ENCODE peak calls at places on chromosomes 13 and 19, in nine cellular contexts. U is spleen, B is astrocyte of the spinal cord, Y is upper lobe of right lung, M is A673, Z is A549, R is breast epithelium, D is cardiac muscle cell, T is Calu3. J is an unnamed sample.

GRCh38 chr13:46982856-46983582 is 86.2 kb upstream of the HTR2A start:
- DNase-seq in U (no peak), B (no peak), Y (no peak), M (no peak), Z (no peak), R (no peak), D (no peak), T (no peak), J (no peak)

GRCh38 chr19:34411216-34411615 is 7.0 kb downstream of the PDCD2L start:
- DNase-seq in U (peak; percentile 17), B (no peak), Y (peak; percentile 46), M (no peak), Z (no peak), R (no peak), D (no peak), T (no peak), J (no peak)

GRCh38 chr13:110716235-110716505 is 2.7 kb downstream of the ING1 start:
- DNase-seq in U (no peak), B (peak; percentile 22), Y (no peak), M (peak; percentile 15), Z (peak; percentile 13), R (no peak), D (peak; percentile 59), T (no peak), J (no peak)

GRCh38 chr13:110965038-110965754 is 50.3 kb upstream of the ANKRD10 start:
- DNase-seq in U (no peak), B (peak; percentile 58), Y (no peak), M (no peak), Z (peak; percentile 90), R (no peak), D (no peak), T (peak; percentile 26), J (no peak)

GRCh38 chr19:6464070-6464873 is at the start of gene CRB3:
- DNase-seq in U (peak; percentile 83), B (no peak), Y (peak; percentile 96), M (no peak), Z (peak; percentile 21), R (peak; percentile 86), D (no peak), T (peak; percentile 95), J (peak; percentile 92)

GRCh38 chr13:74187564-74187963 is 53.4 kb upstream of the KLF12 start:
- DNase-seq in U (no peak), B (no peak), Y (no peak), M (no peak), Z (peak; percentile 79), R (no peak), D (no peak), T (no peak), J (no peak)

GRCh38 chr13:34623331-34623730 is 318.7 kb upstream of the NBEA start:
- DNase-seq in U (no peak), B (no peak), Y (no peak), M (no peak), Z (no peak), R (no peak), D (no peak), T (no peak), J (no peak)

GRCh38 chr13:66218583-66218982 is 1011.6 kb downstream of the PCDH9 start:
- DNase-seq in U (no peak), B (no peak), Y (no peak), M (no peak), Z (no peak), R (no peak), D (no peak), T (no peak), J (no peak)

GRCh38 chr19:46970815-46971214 is 48.8 kb upstream of the NPAS1 start:
- DNase-seq in U (no peak), B (peak; percentile 42), Y (no peak), M (no peak), Z (no peak), R (no peak), D (no peak), T (no peak), J (no peak)

GRCh38 chr19:16160943-16161560 is 12.3 kb downstream of the CIB3 start:
- DNase-seq in U (no peak), B (peak; percentile 85), Y (no peak), M (peak; percentile 45), Z (peak; percentile 60), R (no peak), D (no peak), T (peak; percentile 38), J (no peak)

GRCh38 chr19:19900574-19901444 is at the start of gene ZNF93:
- DNase-seq in U (peak; percentile 93), B (peak; percentile 98), Y (peak; percentile 93), M (peak; percentile 93), Z (no peak), R (peak; percentile 98), D (peak; percentile 97), T (peak; percentile 85), J (peak; percentile 96)

GRCh38 chr19:48845384-48845783 is 9.1 kb upstream of the HSD17B14 start:
- DNase-seq in U (no peak), B (no peak), Y (no peak), M (no peak), Z (no peak), R (no peak), D (no peak), T (no peak), J (no peak)

GRCh38 chr19:55703790-55704215 is 28.8 kb downstream of the EPN1 start:
- DNase-seq in U (peak; percentile 86), B (peak; percentile 11), Y (peak; percentile 79), M (peak; percentile 66), Z (peak; percentile 41), R (no peak), D (no peak), T (no peak), J (no peak)

GRCh38 chr19:41870401-41870873 is 6.6 kb upstream of the CD79A start:
- DNase-seq in U (no peak), B (peak; percentile 24), Y (no peak), M (peak; percentile 74), Z (peak; percentile 65), R (no peak), D (no peak), T (no peak), J (no peak)

GRCh38 chr13:80133631-80134083 is 207.3 kb downstream of the SPRY2 start:
- DNase-seq in U (no peak), B (no peak), Y (no peak), M (no peak), Z (no peak), R (no peak), D (no peak), T (no peak), J (no peak)

GRCh38 chr13:110507678-110508381 is 53.7 kb downstream of the RAB20 start:
- DNase-seq in U (no peak), B (no peak), Y (peak; percentile 84), M (no peak), Z (no peak), R (peak; percentile 64), D (no peak), T (peak; percentile 65), J (no peak)

DNA sequence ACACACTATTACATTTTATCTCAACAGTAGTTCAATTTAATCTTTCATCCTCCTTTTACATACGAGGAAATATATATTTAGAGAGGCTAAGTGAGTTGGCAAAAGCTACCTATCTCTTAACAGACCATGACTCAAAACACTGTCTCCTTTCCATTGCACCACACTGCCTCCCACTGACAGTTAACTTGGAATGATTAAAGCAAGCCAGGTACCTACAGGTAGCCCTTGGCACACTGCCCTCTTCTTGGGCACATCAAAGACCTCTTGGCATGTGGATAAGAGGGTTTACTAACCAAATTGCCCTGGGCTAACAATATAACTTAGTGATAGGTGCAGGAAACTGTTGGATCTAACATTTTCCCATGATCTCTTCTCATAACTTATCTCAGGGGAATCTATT is 1.9 kb downstream of the ABHD13 start:
- DNase-seq in U (no peak), B (no peak), Y (no peak), M (no peak), Z (no peak), R (no peak), D (no peak), T (no peak), J (no peak)
- TF ChIP-seq CTCF in U (no peak), B (no peak), Y (no peak), M (no peak), Z (no peak), R (no peak), D (no peak), T (no peak), J (no peak)

GRCh38 chr13:61410669-61411297 is 4.9 kb downstream of the PCDH20 start:
- DNase-seq in U (no peak), B (peak; percentile 33), Y (no peak), M (peak; percentile 29), Z (peak; percentile 8), R (no peak), D (peak; percentile 31), T (no peak), J (no peak)
- TF ChIP-seq CTCF in U (no peak), B (peak; percentile 59), Y (peak; percentile 50), M (peak; percentile 74), Z (peak; percentile 33), R (no peak), D (peak; percentile 52), T (no peak), J (peak; percentile 87)

GRCh38 chr19:2461751-2462634 is 5.2 kb upstream of the LMNB2 start:
- DNase-seq in U (peak; percentile 85), B (peak; percentile 78), Y (peak; percentile 79), M (peak; percentile 94), Z (peak; percentile 85), R (no peak), D (peak; percentile 48), T (peak; percentile 66), J (no peak)
- TF ChIP-seq CTCF in U (peak; percentile 2), B (peak; percentile 39), Y (no peak), M (peak; percentile 14), Z (no peak), R (no peak), D (peak; percentile 18), T (no peak), J (peak; percentile 44)

GRCh38 chr19:31548941-31549340 is 199.7 kb upstream of the TSHZ3 start:
- DNase-seq in U (no peak), B (peak; percentile 19), Y (no peak), M (peak; percentile 42), Z (peak; percentile 33), R (no peak), D (peak; percentile 47), T (no peak), J (no peak)
- TF ChIP-seq CTCF in U (peak; percentile 46), B (peak; percentile 56), Y (peak; percentile 43), M (peak; percentile 65), Z (no peak), R (no peak), D (peak; percentile 73), T (no peak), J (peak; percentile 68)

DNA sequence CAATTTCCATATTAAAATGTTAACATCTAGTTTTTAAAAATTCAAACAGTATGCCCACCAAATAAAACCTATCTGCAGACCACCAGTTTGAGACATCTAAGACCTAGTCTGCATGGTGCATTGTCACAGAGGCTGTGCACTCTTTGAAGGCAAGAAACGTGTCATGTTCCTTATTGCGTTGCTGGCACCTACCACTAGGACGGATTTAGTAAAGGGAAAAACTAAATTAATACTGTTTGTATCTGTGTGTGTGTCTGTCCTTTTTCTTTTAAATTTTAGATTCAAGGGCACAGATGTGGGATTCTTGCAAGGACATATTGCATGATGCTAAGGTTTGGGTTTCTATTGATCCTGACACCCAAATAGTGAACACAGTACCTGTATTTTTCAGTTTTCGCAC is 481.4 kb downstream of the UQCRFS1 start:
- DNase-seq in U (no peak), B (no peak), Y (no peak), M (no peak), Z (no peak), R (no peak), D (no peak), T (no peak), J (no peak)
- TF ChIP-seq CTCF in U (no peak), B (no peak), Y (no peak), M (no peak), Z (no peak), R (no peak), D (no peak), T (no peak), J (peak; percentile 25)

J was measured in chondrocyte.